ENCODE peak calls at places on chromosomes 11 and 22, in six cellular contexts. J, W, Q, B, X and F are unnamed samples.

GRCh38 chr11:64292458-64293254 is 1.6 kb downstream of the KCNK4 start:
- DNase-seq in J (no peak), W (no peak), Q (no peak), B (no peak), X (no peak), F (no peak)

GRCh38 chr22:46746620-46747019 is 8.6 kb upstream of the CERK start:
- DNase-seq in J (no peak), W (no peak), Q (no peak), B (no peak), X (no peak), F (no peak)

GRCh38 chr11:97259434-97259833 is 869.6 kb downstream of the JRKL start:
- DNase-seq in J (no peak), W (no peak), Q (no peak), B (no peak), X (no peak), F (no peak)

GRCh38 chr11:133961890-133962289 is 5.1 kb upstream of the IGSF9B start:
- DNase-seq in J (no peak), W (no peak), Q (no peak), B (no peak), X (no peak), F (no peak)

GRCh38 chr22:46390652-46391301 is 55.3 kb downstream of the TRMU start:
- DNase-seq in J (peak; percentile 72), W (peak; percentile 61), Q (peak; percentile 85), B (no peak), X (peak; percentile 56), F (no peak)

GRCh38 chr11:128488471-128488870 is 98.9 kb downstream of the ETS1 start:
- DNase-seq in J (no peak), W (peak; percentile 98), Q (no peak), B (no peak), X (peak; percentile 72), F (no peak)

GRCh38 chr11:12414641-12415040 is 37.3 kb downstream of the PARVA start:
- DNase-seq in J (no peak), W (no peak), Q (no peak), B (no peak), X (no peak), F (no peak)

GRCh38 chr11:109677876-109678275 is 255.9 kb downstream of the C11orf87 start:
- DNase-seq in J (no peak), W (no peak), Q (no peak), B (no peak), X (no peak), F (no peak)

GRCh38 chr11:18802381-18803257 is 11.0 kb upstream of the PTPN5 start:
- DNase-seq in J (no peak), W (peak; percentile 86), Q (no peak), B (peak; percentile 23), X (peak; percentile 34), F (no peak)

GRCh38 chr11:111922803-111923202 is 4.1 kb downstream of the C11orf52 start:
- DNase-seq in J (no peak), W (peak; percentile 89), Q (no peak), B (no peak), X (no peak), F (no peak)

GRCh38 chr11:123168955-123169484 is 26.0 kb downstream of the CLMP start:
- DNase-seq in J (no peak), W (no peak), Q (no peak), B (no peak), X (no peak), F (no peak)

GRCh38 chr11:119375629-119376196 is 5.8 kb downstream of the USP2 start:
- DNase-seq in J (peak; percentile 85), W (peak; percentile 75), Q (no peak), B (no peak), X (no peak), F (no peak)

GRCh38 chr22:26327306-26327705 is 101.8 kb upstream of the ASPHD2 start:
- DNase-seq in J (no peak), W (no peak), Q (no peak), B (no peak), X (no peak), F (no peak)

GRCh38 chr11:94574193-94574961 is 7.2 kb downstream of the PIWIL4 start:
- DNase-seq in J (peak; percentile 16), W (peak; percentile 81), Q (no peak), B (no peak), X (no peak), F (no peak)

GRCh38 chr11:8789864-8790263 is 107.3 kb downstream of the RPL27A start:
- DNase-seq in J (no peak), W (no peak), Q (no peak), B (no peak), X (no peak), F (no peak)

GRCh38 chr11:8792636-8793035 is 110.0 kb downstream of the RPL27A start:
- DNase-seq in J (no peak), W (no peak), Q (no peak), B (no peak), X (no peak), F (no peak)

GRCh38 chr11:8788616-8789015 is 106.0 kb downstream of the RPL27A start:
- DNase-seq in J (no peak), W (no peak), Q (no peak), B (no peak), X (no peak), F (no peak)

GRCh38 chr11:8793114-8793777 is 110.7 kb downstream of the RPL27A start:
- DNase-seq in J (no peak), W (no peak), Q (no peak), B (no peak), X (no peak), F (no peak)

DNA sequence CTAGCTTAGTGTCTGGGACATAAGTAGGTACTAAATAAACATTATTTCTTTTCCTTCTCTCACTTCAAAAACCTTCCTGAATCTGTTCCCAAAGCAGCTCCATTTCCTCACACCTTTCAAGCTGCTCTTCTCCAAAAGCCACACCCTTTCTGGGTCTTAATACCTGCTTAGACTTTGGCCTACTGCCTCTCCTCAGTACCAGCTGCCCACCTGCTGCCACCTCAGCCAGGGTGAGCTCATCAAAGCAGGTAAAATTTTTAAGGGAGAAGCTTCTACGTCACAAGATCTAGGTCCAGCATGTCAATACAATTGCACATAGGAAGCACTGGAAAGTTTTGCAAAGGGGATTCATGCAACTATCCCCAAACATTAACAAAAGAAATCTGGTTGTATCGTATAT is 108.4 kb downstream of the RPL27A start:
- DNase-seq in J (no peak), W (no peak), Q (no peak), B (no peak), X (no peak), F (no peak)
- TF ChIP-seq CTCF in J (no peak), W (no peak), Q (no peak), B (no peak), X (no peak), F (no peak)

GRCh38 chr11:469684-470667 is 19.9 kb downstream of the PTDSS2 start:
- DNase-seq in J (peak; percentile 47), W (peak; percentile 80), Q (no peak), B (no peak), X (peak; percentile 55), F (no peak)

GRCh38 chr11:472816-473215 is 22.7 kb downstream of the PTDSS2 start:
- DNase-seq in J (no peak), W (no peak), Q (peak; percentile 51), B (no peak), X (no peak), F (no peak)

GRCh38 chr11:472272-472671 is 22.2 kb downstream of the PTDSS2 start:
- DNase-seq in J (no peak), W (no peak), Q (no peak), B (no peak), X (no peak), F (no peak)

GRCh38 chr11:473415-473814 is 23.3 kb downstream of the PTDSS2 start:
- DNase-seq in J (no peak), W (no peak), Q (no peak), B (no peak), X (no peak), F (no peak)

DNA sequence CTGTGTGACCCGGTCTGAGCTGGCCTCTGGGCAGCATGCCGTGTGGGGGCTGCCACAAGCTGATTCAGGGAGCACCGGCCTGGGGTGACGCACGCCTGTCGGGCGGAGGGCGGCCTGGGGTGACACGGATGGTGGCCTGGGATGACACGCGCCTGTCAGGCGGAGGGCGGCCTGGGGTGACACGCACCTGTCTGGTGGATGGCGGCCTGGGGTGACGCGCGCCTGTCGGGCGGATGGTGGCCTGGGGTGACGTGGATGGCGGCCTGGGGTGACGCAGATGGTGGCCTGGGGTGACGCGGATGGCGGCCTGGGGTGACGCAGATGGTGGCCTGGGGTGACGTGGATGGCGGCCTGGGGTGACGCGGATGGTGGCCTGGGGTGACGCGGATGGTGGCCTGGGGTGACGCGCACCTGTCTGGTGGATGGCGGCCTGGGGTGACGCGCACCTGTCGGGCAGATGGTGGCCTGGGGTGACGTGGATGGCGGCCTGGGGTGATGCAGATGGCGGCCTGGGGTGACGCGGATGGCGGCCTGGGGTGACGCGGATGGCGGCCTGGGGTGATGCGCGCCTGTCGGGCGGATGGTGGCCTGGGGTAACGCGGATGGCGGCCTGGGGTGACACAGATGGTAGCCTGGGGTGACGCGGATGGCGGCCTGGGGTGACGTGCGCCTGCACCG is 21.5 kb downstream of the PTDSS2 start:
- DNase-seq in J (no peak), W (no peak), Q (no peak), B (no peak), X (no peak), F (no peak)
- TF ChIP-seq CTCF in J (no peak), W (no peak), Q (no peak), B (no peak), X (no peak), F (no peak)

GRCh38 chr22:37163618-37164534 is 14.2 kb upstream of the IL2RB start:
- DNase-seq in J (no peak), W (no peak), Q (no peak), B (no peak), X (no peak), F (no peak)

GRCh38 chr22:37164535-37164887 is 14.8 kb upstream of the IL2RB start:
- DNase-seq in J (no peak), W (no peak), Q (no peak), B (no peak), X (no peak), F (no peak)

GRCh38 chr22:37161442-37161841 is 11.7 kb upstream of the IL2RB start:
- DNase-seq in J (no peak), W (peak; percentile 26), Q (no peak), B (no peak), X (no peak), F (no peak)

GRCh38 chr22:37163096-37163489 is 13.4 kb upstream of the IL2RB start:
- DNase-seq in J (no peak), W (no peak), Q (no peak), B (no peak), X (no peak), F (no peak)

GRCh38 chr22:37162221-37163095 is 12.7 kb upstream of the IL2RB start:
- DNase-seq in J (no peak), W (no peak), Q (no peak), B (peak; percentile 58), X (no peak), F (no peak)
- TF ChIP-seq CTCF in J (no peak), W (no peak), Q (no peak), B (peak; percentile 14), X (no peak), F (no peak)

GRCh38 chr11:66850588-66851250 is 6.1 kb upstream of the LRFN4 start:
- DNase-seq in J (no peak), W (no peak), Q (peak; percentile 50), B (no peak), X (no peak), F (peak; percentile 9)

GRCh38 chr11:66853242-66854229 is 3.3 kb upstream of the LRFN4 start:
- DNase-seq in J (no peak), W (no peak), Q (no peak), B (no peak), X (no peak), F (no peak)

GRCh38 chr11:66852466-66853241 is 4.2 kb upstream of the LRFN4 start:
- DNase-seq in J (no peak), W (no peak), Q (peak; percentile 45), B (no peak), X (no peak), F (no peak)

GRCh38 chr11:66851251-66851620 is 5.6 kb upstream of the LRFN4 start:
- DNase-seq in J (no peak), W (no peak), Q (peak; percentile 36), B (no peak), X (no peak), F (no peak)

GRCh38 chr11:66851698-66852465 is 5.0 kb upstream of the LRFN4 start:
- DNase-seq in J (no peak), W (no peak), Q (peak; percentile 49), B (no peak), X (no peak), F (no peak)
- TF ChIP-seq CTCF in J (no peak), W (peak; percentile 5), Q (no peak), B (no peak), X (no peak), F (no peak)